ENCODE peak calls at places on chromosomes 1 and 21, in eight cellular contexts. L is astrocyte of the cerebellum; F is heart right ventricle; T is BE2C; B is effector memory CD4-positive, alpha-beta T cell; J is CD8-positive, alpha-beta memory T cell; N is adipocyte; X is fibroblast of mammary gland. P is an unnamed sample.
A peak's percentile ranks its signal among the peaks of the same experiment; 100 is the strongest.

GRCh38 chr1:53535846-53536245 is 76.6 kb downstream of the DMRTB1 start:
- DNase-seq in L (no peak), X (peak; percentile 29), J (no peak), B (no peak), T (no peak), N (peak; percentile 37), F (no peak), P (no peak)

GRCh38 chr1:41618066-41618825 is 133.8 kb upstream of the EDN2 start:
- DNase-seq in N (peak; percentile 55), B (no peak), L (no peak), F (peak; percentile 79), X (peak; percentile 65), T (no peak), J (no peak), P (peak; percentile 59)

GRCh38 chr1:18900303-18900841 is 2.0 kb downstream of the ALDH4A1 start:
- DNase-seq in B (no peak), X (no peak), L (no peak), F (no peak), T (no peak), N (peak; percentile 92), J (no peak), P (no peak)

GRCh38 chr21:33948096-33948950 is 32.7 kb upstream of the ATP5PO start:
- DNase-seq in X (no peak), J (peak; percentile 94), B (peak; percentile 79), F (peak; percentile 30), T (peak; percentile 73), N (no peak), L (no peak), P (peak; percentile 73)

GRCh38 chr1:118119111-118119510 is 65.9 kb downstream of the SPAG17 start:
- DNase-seq in B (no peak), T (no peak), X (no peak), N (no peak), L (no peak), F (no peak), J (no peak), P (no peak)

GRCh38 chr1:79373481-79374132 is 367.1 kb upstream of the ADGRL4 start:
- DNase-seq in F (no peak), L (peak; percentile 59), T (no peak), B (no peak), N (peak; percentile 41), J (no peak), X (peak; percentile 23), P (no peak)

GRCh38 chr1:234771642-234772344 is 161.8 kb upstream of the IRF2BP2 start:
- DNase-seq in J (no peak), F (no peak), T (no peak), B (no peak), N (no peak), X (no peak), L (no peak), P (no peak)

GRCh38 chr1:160643138-160643537 is 3.7 kb downstream of the SLAMF1 start:
- DNase-seq in N (no peak), T (no peak), L (no peak), B (no peak), X (no peak), J (no peak), F (no peak), P (no peak)

GRCh38 chr21:39630191-39630591 is 17.5 kb downstream of the B3GALT5 start:
- DNase-seq in B (no peak), N (peak; percentile 26), X (peak; percentile 78), J (no peak), T (no peak), F (no peak), L (peak; percentile 47), P (no peak)

GRCh38 chr1:226826479-226827245 is 43.8 kb upstream of the PSEN2 start:
- DNase-seq in J (no peak), X (no peak), B (no peak), L (no peak), N (no peak), T (no peak), F (no peak), P (no peak)

GRCh38 chr1:63480057-63480456 is 43.0 kb downstream of the ITGB3BP start:
- DNase-seq in F (no peak), B (no peak), T (no peak), N (no peak), L (no peak), X (no peak), J (no peak), P (no peak)

GRCh38 chr1:170765712-170766330 is 101.9 kb downstream of the PRRX1 start:
- DNase-seq in X (peak; percentile 70), T (no peak), B (no peak), J (no peak), L (peak; percentile 38), N (peak; percentile 79), F (no peak), P (no peak)
- H3K4me3 ChIP-seq in X (no peak overlapping the region), T (no peak overlapping the region), B (no peak overlapping the region), J (no peak overlapping the region), L (no peak overlapping the region), N (no peak overlapping the region), F (no peak overlapping the region), P (no peak overlapping the region)

GRCh38 chr1:156155760-156156495 is 2.5 kb downstream of the SEMA4A start:
- DNase-seq in F (no peak), L (no peak), N (no peak), B (no peak), X (no peak), J (no peak), T (no peak), P (no peak)

GRCh38 chr1:156151093-156151688 is 2.2 kb upstream of the SEMA4A start:
- DNase-seq in T (no peak), L (no peak), X (peak; percentile 60), F (no peak), B (no peak), J (no peak), N (peak; percentile 58), P (no peak)

GRCh38 chr1:156153362-156153761 is at the start of gene SEMA4A:
- DNase-seq in J (no peak), L (no peak), X (no peak), F (no peak), N (no peak), T (no peak), B (no peak), P (no peak)

GRCh38 chr1:156152628-156153027 is 757 bp upstream of the SEMA4A start:
- DNase-seq in T (no peak), B (no peak), L (no peak), F (no peak), X (no peak), J (no peak), N (no peak), P (no peak)

GRCh38 chr1:156154317-156154749 is 948 bp downstream of the SEMA4A start:
- DNase-seq in X (no peak), F (no peak), L (no peak), N (no peak), J (peak; percentile 43), T (no peak), B (no peak), P (no peak)
- H3K4me3 ChIP-seq in X (no peak overlapping the region), F (peak overlapping the region; percentile 52), L (no peak overlapping the region), N (no peak overlapping the region), J (no peak overlapping the region), T (no peak overlapping the region), B (no peak overlapping the region), P (no peak overlapping the region)

DNA sequence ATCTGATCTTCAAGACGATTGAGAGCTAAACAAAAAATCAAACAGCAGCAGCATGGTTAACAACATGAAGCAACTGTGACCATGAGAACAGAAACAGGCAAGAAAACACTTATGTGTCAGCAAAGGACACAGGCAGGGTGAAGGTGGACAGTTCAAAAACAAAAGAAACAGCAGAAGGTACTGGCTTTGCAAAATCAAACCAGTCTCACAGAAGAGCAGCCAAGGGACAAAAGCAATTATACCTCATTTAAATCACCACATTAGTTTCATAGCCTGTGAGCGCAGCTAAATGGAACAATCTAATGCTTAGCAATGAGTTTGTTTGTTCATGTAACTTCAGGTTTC is 59.1 kb downstream of the CAPN2 start:
- DNase-seq in T (no peak), J (no peak), N (no peak), F (no peak), B (no peak), X (no peak), L (no peak), P (no peak)
- H3K4me3 ChIP-seq in T (no peak overlapping the region), J (no peak overlapping the region), N (peak overlapping the region; percentile 55), F (no peak overlapping the region), B (no peak overlapping the region), X (no peak overlapping the region), L (no peak overlapping the region), P (no peak overlapping the region)

GRCh38 chr1:38047603-38048146 is 1.1 kb upstream of the POU3F1 start:
- DNase-seq in F (no peak), B (no peak), L (no peak), N (peak; percentile 49), T (no peak), X (peak; percentile 26), J (no peak), P (no peak)
- H3K4me3 ChIP-seq in F (peak overlapping the region; percentile 65), B (peak overlapping the region; percentile 62), L (peak overlapping the region; percentile 44), N (peak overlapping the region; percentile 73), T (peak overlapping the region; percentile 44), X (peak overlapping the region; percentile 33), J (no peak overlapping the region), P (peak overlapping the region; percentile 41)

GRCh38 chr1:66535853-66536252 is 1.9 kb downstream of the SGIP1 start:
- DNase-seq in F (no peak), L (no peak), T (no peak), B (no peak), X (no peak), N (no peak), J (no peak), P (no peak)
- H3K4me3 ChIP-seq in F (peak overlapping the region; percentile 53), L (no peak overlapping the region), T (peak overlapping the region; percentile 87), B (no peak overlapping the region), X (peak overlapping the region; percentile 49), N (no peak overlapping the region), J (no peak overlapping the region), P (no peak overlapping the region)

DNA sequence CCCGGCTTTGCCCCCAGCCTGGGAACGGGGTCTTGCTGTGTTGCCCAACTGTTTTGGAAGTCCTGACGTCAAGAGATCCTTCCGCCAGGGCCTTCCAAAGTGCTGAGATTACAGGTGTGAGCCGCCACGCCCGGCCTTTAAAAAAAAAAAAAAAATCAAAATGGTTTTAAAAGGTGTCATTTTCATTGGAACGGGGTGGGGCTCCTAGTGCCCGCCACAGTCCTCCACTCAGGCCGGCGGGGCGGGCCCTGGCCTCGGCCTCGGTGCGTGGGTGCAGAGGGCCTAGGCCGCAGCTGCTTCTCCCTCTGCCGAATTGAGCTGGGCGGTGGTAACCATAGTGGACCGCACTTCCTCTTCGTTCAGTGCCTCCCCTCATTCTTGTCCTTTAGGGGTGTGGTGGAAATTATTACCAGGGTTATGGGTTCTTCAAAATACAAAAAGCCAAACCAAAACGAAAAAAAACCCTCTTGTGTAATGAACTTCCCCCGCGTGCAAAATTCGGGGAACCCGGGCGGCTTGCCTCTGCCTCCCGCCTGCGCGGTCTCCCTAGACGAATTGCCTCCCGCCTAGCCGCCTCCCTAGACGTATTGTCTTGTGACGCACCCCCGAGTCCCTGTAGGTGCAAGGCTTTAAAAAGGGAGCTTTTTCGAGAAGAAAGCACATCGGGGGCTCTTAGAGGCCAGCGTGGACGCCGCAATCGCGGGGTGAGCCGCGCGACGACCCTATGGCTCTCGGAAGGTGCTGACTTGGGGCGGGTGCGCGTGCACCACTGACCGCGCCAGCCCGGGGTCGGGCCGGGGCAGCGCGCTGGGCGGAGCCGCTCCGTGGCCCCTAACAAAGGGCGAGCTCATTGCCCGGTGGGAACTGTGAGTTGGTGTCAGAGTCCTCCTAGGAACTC is 10.5 kb upstream of the SPEN start:
- DNase-seq in L (no peak), B (peak; percentile 23), T (no peak), N (no peak), J (peak; percentile 62), X (no peak), F (peak; percentile 35), P (no peak)
- H3K4me3 ChIP-seq in L (no peak overlapping the region), B (no peak overlapping the region), T (no peak overlapping the region), N (peak overlapping the region; percentile 92), J (peak overlapping the region; percentile 82), X (no peak overlapping the region), F (peak overlapping the region; percentile 87), P (no peak overlapping the region)